ENCODE peak calls at places on chromosomes 3 and 15, in eight cellular contexts. I is GM23248, G is neural progenitor cell, L is HCT116, S is hepatocyte, P is SK-N-SH, M is MM.1S, E is PC-3. R is an unnamed sample.
A peak's percentile ranks its signal among the peaks of the same experiment; 100 is the strongest.

GRCh38 chr15:100818927-100819326 is 60.7 kb upstream of the ALDH1A3 start:
- DNase-seq in I (peak; percentile 44), L (no peak), P (peak; percentile 65), G (no peak), E (peak; percentile 53), M (no peak), S (peak; percentile 21), R (no peak)

GRCh38 chr3:187767266-187768032 is 22.2 kb upstream of the BCL6 start:
- DNase-seq in G (no peak), E (peak; percentile 83), S (no peak), I (peak; percentile 94), M (no peak), L (no peak), P (no peak), R (no peak)

GRCh38 chr3:11810276-11810675 is 36.4 kb downstream of the TAMM41 start:
- DNase-seq in G (no peak), I (peak; percentile 83), M (no peak), L (no peak), E (peak; percentile 39), S (no peak), P (no peak), R (no peak)

GRCh38 chr3:42803800-42804112 is 534 bp downstream of the HIGD1A start:
- DNase-seq in S (peak; percentile 64), M (peak; percentile 43), L (no peak), I (peak; percentile 73), G (peak; percentile 60), E (no peak), P (peak; percentile 64), R (peak; percentile 51)

GRCh38 chr3:118641608-118642007 is 393.0 kb downstream of the IGSF11 start:
- DNase-seq in L (no peak), I (peak; percentile 12), S (peak; percentile 33), E (no peak), P (peak; percentile 75), G (peak; percentile 77), M (no peak), R (peak; percentile 94)

GRCh38 chr3:160564205-160564922 is 1.0 kb downstream of the KPNA4 start:
- DNase-seq in G (peak; percentile 41), E (peak; percentile 20), P (no peak), L (no peak), S (peak; percentile 39), M (peak; percentile 9), I (peak; percentile 29), R (peak; percentile 48)

GRCh38 chr3:111338059-111338698 is 203.8 kb upstream of the CD96 start:
- DNase-seq in L (peak; percentile 66), M (peak; percentile 52), E (peak; percentile 92), S (peak; percentile 81), G (peak; percentile 53), P (peak; percentile 48), I (peak; percentile 78), R (peak; percentile 81)

GRCh38 chr15:90774731-90775521 is 57.8 kb downstream of the BLM start:
- DNase-seq in G (no peak), P (no peak), E (peak; percentile 81), L (peak; percentile 18), S (no peak), M (no peak), I (peak; percentile 75), R (no peak)

GRCh38 chr15:78301326-78301725 is 1.9 kb upstream of the SKIC8 start:
- DNase-seq in S (no peak), L (no peak), E (no peak), I (peak; percentile 45), P (no peak), G (no peak), M (no peak), R (no peak)

GRCh38 chr3:71118406-71118805 is 465.1 kb downstream of the FOXP1 start:
- DNase-seq in L (no peak), I (no peak), S (no peak), E (no peak), G (no peak), P (no peak), M (no peak), R (no peak)
- H3K79me2 ChIP-seq in L (no peaks in the 10 kb centered on the region), I (no peaks in the 10 kb centered on the region), S (peaks cover 88% of the 10 kb centered on the region), E (no peaks in the 10 kb centered on the region), G (no peaks in the 10 kb centered on the region), P (peaks cover 42% of the 10 kb centered on the region), M (no peaks in the 10 kb centered on the region), R (no peaks in the 10 kb centered on the region)

GRCh38 chr3:69739204-69740102 is at the start of gene MITF:
- DNase-seq in M (peak; percentile 93), L (peak; percentile 53), I (peak; percentile 97), P (peak; percentile 95), S (peak; percentile 95), G (peak; percentile 90), E (peak; percentile 80), R (peak; percentile 97)

GRCh38 chr3:69740103-69741021 is 1.1 kb downstream of the MITF start:
- DNase-seq in M (peak; percentile 79), E (peak; percentile 51), P (no peak), L (no peak), G (peak; percentile 45), I (peak; percentile 24), S (peak; percentile 77), R (peak; percentile 88)

GRCh38 chr3:69743975-69744374 is 4.7 kb downstream of the MITF start:
- DNase-seq in L (no peak), P (no peak), I (no peak), G (no peak), S (no peak), M (no peak), E (no peak), R (peak; percentile 23)

GRCh38 chr3:69738859-69739203 is 433 bp upstream of the MITF start:
- DNase-seq in S (no peak), G (no peak), E (peak; percentile 2), M (no peak), L (no peak), I (no peak), P (no peak), R (no peak)

DNA sequence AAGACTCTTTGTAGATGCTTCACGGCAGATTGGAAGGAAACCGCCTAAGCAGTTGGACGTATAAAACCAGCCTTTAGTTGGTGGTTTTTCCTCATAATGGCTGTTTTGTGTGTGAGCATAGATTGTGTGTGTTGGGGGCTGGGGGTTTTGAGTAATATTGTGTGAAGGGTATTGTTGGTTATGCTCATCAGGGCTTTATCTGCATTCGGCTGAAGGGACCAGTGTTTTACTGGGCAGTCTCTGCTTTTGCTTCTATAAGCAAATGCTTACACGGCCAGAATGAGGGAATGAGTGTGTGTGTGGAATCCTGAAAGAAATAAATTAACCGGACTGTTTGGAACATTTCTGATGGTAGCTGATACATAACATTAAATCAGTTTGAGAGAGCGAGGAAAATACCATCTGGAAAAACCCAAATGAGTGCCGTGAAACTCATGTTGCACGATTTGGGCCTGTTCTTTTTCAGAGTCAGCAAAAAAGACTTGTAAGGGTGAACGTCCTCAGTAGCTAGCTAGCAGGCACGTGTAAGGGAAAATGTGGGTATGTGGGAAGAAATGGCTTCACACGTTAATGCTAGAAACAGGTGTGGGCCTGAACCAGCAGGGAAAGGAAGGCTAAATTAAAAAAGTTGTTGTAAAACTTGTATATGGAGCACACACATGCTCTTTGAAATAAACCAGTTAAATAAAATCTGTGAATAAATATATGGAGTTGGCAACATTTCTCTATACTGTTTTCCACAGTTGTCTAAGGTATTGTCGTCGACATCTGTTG is 2.0 kb downstream of the MITF start:
- DNase-seq in P (no peak), S (no peak), E (no peak), G (no peak), M (no peak), L (no peak), I (no peak), R (no peak)
- H3K4me3 ChIP-seq in P (no peak overlapping the region), S (no peak overlapping the region), E (no peak overlapping the region), G (no peak overlapping the region), M (no peak overlapping the region), L (no peak overlapping the region), I (no peak overlapping the region), R (no peak overlapping the region)

GRCh38 chr3:86969500-86970189 is 21.3 kb downstream of the VGLL3 start:
- DNase-seq in G (peak; percentile 54), S (no peak), I (peak; percentile 74), P (peak; percentile 42), E (peak; percentile 82), L (peak; percentile 38), M (peak; percentile 56), R (peak; percentile 84)
- TF ChIP-seq EZH2phosphoT487 in G (no peak), S (no peak), I (no peak), P (no peak), E (no peak), L (no peak), M (no peak), R (no peak)

GRCh38 chr15:91980502-91981267 is 127.2 kb downstream of the SLCO3A1 start:
- DNase-seq in M (no peak), I (no peak), E (no peak), L (no peak), S (no peak), P (no peak), G (no peak), R (no peak)

GRCh38 chr15:91974321-91974720 is 120.8 kb downstream of the SLCO3A1 start:
- DNase-seq in P (no peak), S (no peak), L (no peak), M (no peak), E (peak; percentile 48), I (no peak), G (no peak), R (no peak)

GRCh38 chr15:91973481-91973880 is 120.0 kb downstream of the SLCO3A1 start:
- DNase-seq in P (peak; percentile 28), I (no peak), L (no peak), S (no peak), E (no peak), M (no peak), G (no peak), R (no peak)

GRCh38 chr15:91970142-91970541 is 116.6 kb downstream of the SLCO3A1 start:
- DNase-seq in E (no peak), G (no peak), M (no peak), I (peak; percentile 67), S (no peak), L (no peak), P (no peak), R (no peak)

GRCh38 chr15:91975241-91975978 is 121.9 kb downstream of the SLCO3A1 start:
- DNase-seq in L (no peak), E (no peak), P (no peak), I (peak; percentile 3), S (no peak), G (no peak), M (no peak), R (peak; percentile 26)
- H3K79me2 ChIP-seq in L (no peaks in the 10 kb centered on the region), E (no peaks in the 10 kb centered on the region), P (peaks cover 8% of the 10 kb centered on the region), I (no peaks in the 10 kb centered on the region), S (no peaks in the 10 kb centered on the region), G (no peaks in the 10 kb centered on the region), M (no peaks in the 10 kb centered on the region), R (peaks cover 11% of the 10 kb centered on the region)

DNA sequence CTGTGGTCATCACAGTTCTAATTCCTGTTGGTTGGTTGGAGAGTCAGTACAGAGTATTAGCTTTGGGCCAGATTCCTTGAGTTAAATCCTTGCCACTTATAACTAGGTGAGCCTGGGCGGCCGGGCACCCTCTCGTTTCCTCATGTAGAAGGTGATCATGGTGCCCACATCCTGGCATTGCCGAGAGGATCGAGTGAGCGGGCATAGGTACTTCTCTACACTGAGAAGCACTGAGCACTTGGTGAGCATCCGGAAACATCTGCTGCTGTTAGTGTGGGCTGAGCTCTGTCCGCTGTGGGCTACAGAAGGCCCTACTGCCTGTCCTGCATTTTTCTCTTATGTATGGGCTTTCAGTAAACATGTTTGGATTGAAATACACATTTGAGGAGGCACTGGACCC is 96.2 kb downstream of the CACNA1D start:
- DNase-seq in P (no peak), M (no peak), I (no peak), S (no peak), G (no peak), L (no peak), E (no peak), R (no peak)
- H3K4me3 ChIP-seq in P (no peak overlapping the region), M (no peak overlapping the region), I (no peak overlapping the region), S (no peak overlapping the region), G (no peak overlapping the region), L (no peak overlapping the region), E (no peak overlapping the region), R (no peak overlapping the region)

R was measured in GM23338.